ENCODE peak calls at places on chromosomes 13 and 19, in nine cellular contexts. Q is GM04504, N is NCI-H1092 treated with DMSO at 0.1 percent for 48 hours, F is WTC11, M is activated T-helper 1 cell treated with Interleukin-2 at 50 U/mL for 16 hours, U is astrocyte of the spinal cord, D is RPMI7951, H is head of caudate nucleus, Z is fibroblast of lung. S is an unnamed sample.

GRCh38 chr19:6362351-6362801 is 1.0 kb downstream of the CLPP start:
- DNase-seq in D (no peak), U (no peak), Q (no peak), M (peak; percentile 25), F (no peak), H (no peak), N (no peak), Z (no peak), S (no peak)

GRCh38 chr19:49553451-49554271 is 25.9 kb downstream of the RCN3 start:
- DNase-seq in H (no peak), F (no peak), M (no peak), U (peak; percentile 70), D (peak; percentile 14), Z (peak; percentile 82), Q (no peak), N (no peak), S (no peak)

GRCh38 chr19:17778621-17779280 is 16.2 kb upstream of the B3GNT3 start:
- DNase-seq in F (peak; percentile 54), Z (no peak), U (no peak), D (no peak), M (no peak), N (no peak), Q (no peak), H (no peak), S (peak; percentile 50)

GRCh38 chr19:5964816-5965565 is 12.9 kb downstream of the RANBP3 start:
- DNase-seq in F (no peak), Q (no peak), N (no peak), D (no peak), M (no peak), H (no peak), Z (no peak), U (no peak), S (no peak)

GRCh38 chr13:113350938-113351335 is 13.0 kb downstream of the GRTP1 start:
- DNase-seq in M (no peak), Z (no peak), F (no peak), D (no peak), N (no peak), H (no peak), U (no peak), Q (no peak), S (no peak)

GRCh38 chr19:18425515-18426415 is 6.6 kb downstream of the SSBP4 start:
- DNase-seq in D (peak; percentile 41), Z (peak; percentile 70), M (no peak), H (no peak), N (no peak), U (peak; percentile 53), Q (no peak), F (no peak), S (no peak)

GRCh38 chr13:81377926-81378325 is 1037.0 kb upstream of the SPRY2 start:
- DNase-seq in Z (peak; percentile 0), D (no peak), M (no peak), N (no peak), H (no peak), Q (no peak), F (no peak), U (no peak), S (no peak)

GRCh38 chr13:67642638-67643037 is 412.5 kb upstream of the PCDH9 start:
- DNase-seq in Z (no peak), Q (no peak), H (no peak), N (no peak), D (no peak), M (no peak), F (no peak), U (no peak), S (no peak)

GRCh38 chr13:110525328-110526319 is 35.9 kb downstream of the RAB20 start:
- DNase-seq in M (no peak), Q (no peak), U (no peak), D (no peak), Z (no peak), F (no peak), H (no peak), N (peak; percentile 43), S (no peak)

GRCh38 chr13:61765181-61765742 is 349.6 kb upstream of the PCDH20 start:
- DNase-seq in Z (no peak), H (no peak), D (peak; percentile 16), M (no peak), N (no peak), Q (no peak), F (no peak), U (no peak), S (no peak)

GRCh38 chr13:44196186-44196751 is 177.4 kb upstream of the SERP2 start:
- DNase-seq in F (no peak), Q (no peak), D (no peak), M (no peak), Z (no peak), N (no peak), H (no peak), U (no peak), S (no peak)

S was measured in ELF-1.